ENCODE peak calls at places on chromosomes 5 and 9, in seven cellular contexts. B is astrocyte of the spinal cord, X is astrocyte, V is breast epithelium, W is choroid plexus epithelial cell, K is IMR-90, Y is cardiac fibroblast. G is an unnamed sample.

GRCh38 chr5:173396311-173396993 is 68.2 kb upstream of the STC2 start:
- DNase-seq in B (no peak), X (no peak), V (no peak), W (peak; percentile 16), K (no peak), Y (no peak), G (no peak)

GRCh38 chr9:130661461-130662098 is 2.8 kb upstream of the PRDM12 start:
- DNase-seq in B (no peak), X (no peak), V (no peak), W (no peak), K (no peak), Y (no peak), G (no peak)

GRCh38 chr5:109411627-109412026 is 1.9 kb upstream of the PJA2 start:
- DNase-seq in B (peak; percentile 94), X (peak; percentile 95), V (no peak), W (peak; percentile 94), K (peak; percentile 97), Y (peak; percentile 95), G (no peak)

GRCh38 chr5:75053286-75054109 is 1.1 kb upstream of the GCNT4 start:
- DNase-seq in B (peak; percentile 73), X (peak; percentile 73), V (peak; percentile 68), W (peak; percentile 82), K (peak; percentile 73), Y (peak; percentile 85), G (peak; percentile 55)

GRCh38 chr5:90590-91547 is 1.1 kb upstream of the PLEKHG4B start:
- DNase-seq in B (no peak), X (peak; percentile 16), V (no peak), W (peak; percentile 25), K (no peak), Y (peak; percentile 15), G (no peak)

GRCh38 chr9:128870128-128870940 is 11.4 kb downstream of the KYAT1 start:
- DNase-seq in B (no peak), X (no peak), V (no peak), W (peak; percentile 56), K (no peak), Y (no peak), G (no peak)

GRCh38 chr5:178314961-178315820 is 82.6 kb upstream of the PHYKPL start:
- DNase-seq in B (no peak), X (no peak), V (no peak), W (no peak), K (no peak), Y (no peak), G (no peak)

GRCh38 chr9:84121991-84122523 is 141.5 kb downstream of the RMI1 start:
- DNase-seq in B (peak; percentile 76), X (peak; percentile 77), V (no peak), W (peak; percentile 42), K (peak; percentile 65), Y (peak; percentile 6), G (no peak)

GRCh38 chr5:100858987-100859545 is 44.0 kb downstream of the ST8SIA4 start:
- DNase-seq in B (no peak), X (no peak), V (no peak), W (no peak), K (no peak), Y (no peak), G (no peak)

GRCh38 chr9:35335164-35335563 is 154.7 kb upstream of the RUSC2 start:
- DNase-seq in B (peak; percentile 29), X (peak; percentile 16), V (no peak), W (peak; percentile 54), K (peak; percentile 50), Y (peak; percentile 77), G (no peak)

GRCh38 chr9:19918630-19919029 is 129.8 kb upstream of the SLC24A2 start:
- DNase-seq in B (no peak), X (no peak), V (no peak), W (no peak), K (no peak), Y (no peak), G (no peak)

GRCh38 chr9:19924090-19924489 is 135.3 kb upstream of the SLC24A2 start:
- DNase-seq in B (no peak), X (no peak), V (no peak), W (no peak), K (peak; percentile 5), Y (peak; percentile 35), G (no peak)

GRCh38 chr9:19920401-19920800 is 131.6 kb upstream of the SLC24A2 start:
- DNase-seq in B (no peak), X (no peak), V (no peak), W (no peak), K (no peak), Y (no peak), G (no peak)

GRCh38 chr9:19925674-19926503 is 137.1 kb upstream of the SLC24A2 start:
- DNase-seq in B (peak; percentile 75), X (peak; percentile 56), V (peak; percentile 61), W (peak; percentile 82), K (peak; percentile 68), Y (peak; percentile 86), G (peak; percentile 65)

GRCh38 chr9:19922476-19923118 is 133.8 kb upstream of the SLC24A2 start:
- DNase-seq in B (peak; percentile 63), X (peak; percentile 19), V (no peak), W (peak; percentile 87), K (peak; percentile 46), Y (peak; percentile 77), G (no peak)
- TF ChIP-seq CTCF in B (peak; percentile 65), X (peak; percentile 47), V (no peak), W (peak; percentile 83), K (peak; percentile 58), Y (peak; percentile 73), G (no peak)

DNA sequence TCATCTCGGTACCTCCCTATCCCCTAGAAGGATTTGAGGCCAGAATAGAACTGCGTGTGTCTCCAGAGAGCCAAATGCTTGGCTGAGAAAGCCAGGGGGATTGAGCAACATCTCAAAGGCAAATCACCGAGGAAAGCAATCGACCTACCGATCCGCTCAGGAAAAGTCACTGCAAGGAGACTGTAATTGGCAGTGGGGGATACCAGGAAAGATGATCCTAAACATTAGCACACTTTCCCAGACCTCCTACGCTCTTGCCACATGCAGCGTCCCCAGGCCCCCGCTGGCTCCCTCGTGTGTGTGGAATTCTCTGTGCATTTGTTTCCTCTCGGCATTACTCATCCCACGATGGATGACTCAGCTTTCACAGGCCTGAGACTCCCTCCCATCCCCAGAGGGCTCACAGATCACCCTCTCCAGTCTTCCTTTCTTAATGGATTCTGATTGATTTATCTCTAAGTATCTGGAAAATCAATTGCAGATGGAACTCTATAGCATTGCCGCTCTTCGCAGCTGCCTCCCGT is 82.2 kb upstream of the ICE1 start:
- DNase-seq in B (peak; percentile 96), X (peak; percentile 95), V (no peak), W (peak; percentile 97), K (peak; percentile 83), Y (peak; percentile 86), G (no peak)
- TF ChIP-seq CTCF in B (peak; percentile 71), X (peak; percentile 79), V (no peak), W (peak; percentile 78), K (peak; percentile 72), Y (peak; percentile 56), G (no peak)

DNA sequence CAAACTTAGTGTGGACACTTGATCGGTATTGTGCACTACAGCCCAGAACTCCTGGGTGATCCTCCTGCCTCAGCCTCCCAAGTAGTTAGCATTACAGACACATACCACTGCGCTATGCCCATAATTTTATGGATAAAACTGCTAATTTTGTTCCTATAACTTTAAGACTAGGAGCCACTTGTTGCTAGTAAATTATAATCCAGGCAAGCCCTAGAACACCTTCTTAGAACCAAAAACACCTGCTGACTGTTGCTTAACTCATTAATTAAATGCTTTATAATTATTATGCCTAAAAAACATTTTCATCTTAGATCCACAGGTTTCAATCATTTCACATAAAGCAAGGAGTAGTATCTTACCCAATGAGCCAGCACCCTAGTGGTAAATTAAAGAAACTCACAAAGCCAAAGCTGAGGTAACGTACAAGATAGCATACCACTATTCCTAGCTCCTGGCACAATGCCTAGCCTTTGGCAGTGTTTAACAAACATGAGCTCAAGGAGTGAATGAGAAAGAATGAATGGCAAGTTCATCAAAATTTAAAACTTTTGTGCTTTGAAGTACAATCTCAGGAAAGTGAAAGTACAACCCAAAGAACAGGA is 5.4 kb downstream of the MRPS27 start:
- DNase-seq in B (peak; percentile 81), X (peak; percentile 78), V (no peak), W (peak; percentile 94), K (peak; percentile 82), Y (peak; percentile 76), G (no peak)
- TF ChIP-seq CTCF in B (peak; percentile 37), X (peak; percentile 50), V (no peak), W (peak; percentile 54), K (peak; percentile 29), Y (peak; percentile 33), G (no peak)

GRCh38 chr5:120055858-120056257 is 408.2 kb upstream of the PRR16 start:
- DNase-seq in B (peak; percentile 68), X (peak; percentile 36), V (no peak), W (peak; percentile 85), K (peak; percentile 76), Y (peak; percentile 80), G (no peak)
- TF ChIP-seq CTCF in B (peak; percentile 57), X (peak; percentile 30), V (no peak), W (peak; percentile 55), K (peak; percentile 71), Y (peak; percentile 28), G (no peak)

GRCh38 chr9:116151199-116151598 is 2.4 kb upstream of the PAPPA start:
- DNase-seq in B (no peak), X (no peak), V (no peak), W (no peak), K (no peak), Y (peak; percentile 26), G (no peak)

GRCh38 chr9:116153765-116154333 is at the start of gene PAPPA:
- DNase-seq in B (no peak), X (no peak), V (no peak), W (no peak), K (no peak), Y (no peak), G (no peak)

GRCh38 chr9:116151966-116152381 is 1.6 kb upstream of the PAPPA start:
- DNase-seq in B (peak; percentile 87), X (peak; percentile 92), V (no peak), W (peak; percentile 94), K (peak; percentile 94), Y (peak; percentile 95), G (no peak)

GRCh38 chr9:116152941-116153764 is 438 bp upstream of the PAPPA start:
- DNase-seq in B (peak; percentile 57), X (peak; percentile 52), V (no peak), W (peak; percentile 86), K (peak; percentile 85), Y (peak; percentile 97), G (no peak)

DNA sequence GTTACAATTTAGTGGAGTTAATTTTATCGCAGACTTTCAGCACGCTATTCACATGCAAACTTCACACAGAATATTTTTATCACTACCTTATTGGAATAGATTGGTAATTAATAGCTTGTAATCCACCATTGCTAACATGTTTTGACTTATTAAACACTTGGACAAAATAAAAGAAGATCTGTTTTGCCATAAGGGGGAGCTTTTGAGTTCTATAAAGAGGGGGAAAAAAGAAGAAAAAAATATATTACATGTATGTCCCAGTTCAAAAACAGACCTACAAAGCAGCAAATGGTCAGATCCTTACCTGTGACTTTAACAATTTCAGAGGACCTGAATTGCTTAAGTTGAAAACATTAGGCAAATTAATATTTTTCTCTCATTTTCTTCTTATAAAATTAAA is 1.2 kb upstream of the PAPPA start:
- DNase-seq in B (peak; percentile 84), X (no peak), V (no peak), W (peak; percentile 81), K (peak; percentile 70), Y (no peak), G (no peak)
- TF ChIP-seq CTCF in B (peak; percentile 40), X (peak; percentile 31), V (peak; percentile 13), W (peak; percentile 50), K (peak; percentile 48), Y (peak; percentile 36), G (no peak)

DNA sequence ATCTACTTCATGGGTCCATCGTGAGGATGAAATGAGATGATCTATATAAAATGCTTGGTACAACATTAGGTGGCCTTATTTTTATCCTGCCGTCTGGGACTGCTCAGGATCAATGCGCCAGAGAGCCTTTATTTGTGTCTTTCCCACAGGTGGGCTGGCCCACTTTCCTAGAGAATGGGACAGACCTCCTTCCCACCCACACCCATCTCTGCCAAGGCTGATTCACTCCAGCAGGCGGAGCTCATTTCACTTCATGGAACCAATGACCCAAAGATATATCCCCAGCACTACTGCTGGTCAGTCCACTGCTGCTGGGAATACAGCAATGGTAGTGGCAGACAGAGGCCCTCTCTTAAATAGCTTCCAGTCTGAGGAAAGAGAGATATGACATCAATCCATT is 35.7 kb downstream of the TGFBI start:
- DNase-seq in B (no peak), X (peak; percentile 40), V (no peak), W (no peak), K (no peak), Y (peak; percentile 39), G (no peak)
- TF ChIP-seq CTCF in B (peak; percentile 27), X (peak; percentile 13), V (no peak), W (peak; percentile 45), K (peak; percentile 21), Y (peak; percentile 25), G (no peak)